ENCODE peak calls at places on chromosomes 3 and 15, in five cellular contexts. S is cardiac fibroblast, M is GM12865, J is small intestine, H is AG10803. U is an unnamed sample.

GRCh38 chr3:5195605-5196004 is 8.1 kb downstream of the EDEM1 start:
- DNase-seq in S (no peak), M (peak), J (no peak), H (peak), U (no peak)

GRCh38 chr3:190577225-190577624 is 63.3 kb downstream of the IL1RAP start:
- DNase-seq in H (no peak), S (no peak), M (no peak), J (no peak), U (no peak)

GRCh38 chr3:180624714-180625113 is 22.8 kb downstream of the TTC14 start:
- DNase-seq in J (no peak), S (no peak), M (peak), H (no peak), U (no peak)

GRCh38 chr3:82568776-82569338 is 807.4 kb upstream of the GBE1 start:
- DNase-seq in J (no peak), H (no peak), M (no peak), S (no peak), U (no peak)

GRCh38 chr3:73765878-73766564 is 141.3 kb upstream of the PDZRN3 start:
- DNase-seq in M (no peak), S (no peak), H (no peak), J (no peak), U (no peak)

GRCh38 chr3:197364410-197365071 is 66.1 kb upstream of the DLG1 start:
- DNase-seq in J (no peak), H (no peak), M (no peak), S (no peak), U (no peak)

GRCh38 chr15:72207576-72208085 is 10.0 kb upstream of the GRAMD2A start:
- DNase-seq in M (no peak), J (no peak), S (no peak), H (no peak), U (no peak)

GRCh38 chr15:43239732-43240491 is 19.1 kb upstream of the EPB42 start:
- DNase-seq in J (no peak), M (peak), S (no peak), H (no peak), U (no peak)

GRCh38 chr3:49724586-49724985 is 835 bp upstream of the GMPPB start:
- DNase-seq in S (no peak), J (peak), M (peak), H (no peak), U (no peak)

GRCh38 chr3:101940521-101940992 is 91.2 kb downstream of the NFKBIZ start:
- DNase-seq in S (peak), H (peak), M (no peak), J (no peak), U (no peak)

GRCh38 chr15:92603743-92604470 is 51.7 kb downstream of the FAM174B start:
- DNase-seq in M (no peak), H (peak), S (peak), J (no peak), U (no peak)

GRCh38 chr3:129005526-129006303 is 4.6 kb downstream of the EFCC1 start:
- DNase-seq in S (peak), H (peak), J (no peak), M (no peak), U (no peak)

GRCh38 chr3:119810018-119810435 is 28.1 kb downstream of the NR1I2 start:
- DNase-seq in H (peak), J (no peak), M (peak), S (peak), U (no peak)

GRCh38 chr15:84831028-84831427 is 13.9 kb downstream of the ALPK3 start:
- DNase-seq in M (no peak), S (no peak), J (no peak), H (no peak), U (no peak)

GRCh38 chr3:134476306-134476705 is 9.5 kb downstream of the ANAPC13 start:
- DNase-seq in H (no peak), M (no peak), J (no peak), S (no peak), U (no peak)

GRCh38 chr3:177037241-177037640 is 160.0 kb downstream of the TBL1XR1 start:
- DNase-seq in M (no peak), S (no peak), J (no peak), H (no peak), U (no peak)

GRCh38 chr15:85008474-85009260 is 27.0 kb downstream of the PDE8A start:
- DNase-seq in H (no peak), S (no peak), M (no peak), J (no peak), U (no peak)

GRCh38 chr3:177652556-177653290 is 455.4 kb upstream of the TBL1XR1 start:
- DNase-seq in J (no peak), S (peak), M (no peak), H (no peak), U (no peak)

GRCh38 chr3:186280737-186281136 is 81.3 kb downstream of the DGKG start:
- DNase-seq in S (no peak), H (no peak), J (no peak), M (no peak), U (no peak)

GRCh38 chr3:186413615-186414415 is 51.8 kb upstream of the DGKG start:
- DNase-seq in H (peak), J (peak), M (peak), S (peak), U (no peak)

GRCh38 chr3:53254190-53254809 is 1.5 kb downstream of the TKT start:
- DNase-seq in J (peak), M (no peak), H (no peak), S (no peak), U (no peak)

GRCh38 chr3:184505479-184505878 is 56.1 kb upstream of the EPHB3 start:
- DNase-seq in H (no peak), S (no peak), J (no peak), M (no peak), U (no peak)

GRCh38 chr15:35757323-35757722 is 211.4 kb upstream of the DPH6 start:
- DNase-seq in S (no peak), H (no peak), J (no peak), M (no peak), U (no peak)

GRCh38 chr3:74121761-74122160 is 492.7 kb downstream of the CNTN3 start:
- DNase-seq in M (no peak), S (no peak), J (no peak), H (no peak), U (no peak)

GRCh38 chr3:124115279-124115678 is 123.4 kb upstream of the ROPN1 start:
- DNase-seq in S (no peak), H (peak), M (peak), J (no peak), U (no peak)

GRCh38 chr3:52822363-52822762 is 8.1 kb downstream of the ITIH4 start:
- DNase-seq in S (no peak), M (no peak), J (no peak), H (no peak), U (no peak)

GRCh38 chr3:77530870-77531269 is 491.0 kb downstream of the ROBO2 start:
- DNase-seq in H (peak), S (no peak), M (no peak), J (no peak), U (no peak)

GRCh38 chr3:74532446-74532845 is 82.0 kb downstream of the CNTN3 start:
- DNase-seq in J (no peak), H (peak), M (no peak), S (peak), U (no peak)

GRCh38 chr3:182793663-182794454 is 555 bp downstream of the ATP11B start:
- DNase-seq in M (peak), J (peak), S (peak), H (peak), U (peak)

GRCh38 chr3:66904336-66904735 is 93.8 kb upstream of the KBTBD8 start:
- DNase-seq in J (no peak), M (no peak), S (no peak), H (no peak), U (no peak)

GRCh38 chr3:98449606-98450193 is 13.3 kb upstream of the OR5K1 start:
- DNase-seq in M (peak), H (no peak), J (no peak), S (no peak), U (no peak)

GRCh38 chr15:51080286-51080685 is 14.4 kb downstream of the TNFAIP8L3 start:
- DNase-seq in H (no peak), M (no peak), J (no peak), S (no peak), U (no peak)

GRCh38 chr15:77010312-77010686 is 15.4 kb downstream of the PSTPIP1 start:
- DNase-seq in S (no peak), H (no peak), M (no peak), J (no peak), U (no peak)

GRCh38 chr15:65867244-65867643 is 2.0 kb upstream of the RAB11A start:
- DNase-seq in J (no peak), M (no peak), S (no peak), H (no peak), U (no peak)

GRCh38 chr3:46109635-46110005 is 82.3 kb upstream of the XCR1 start:
- DNase-seq in M (no peak), H (no peak), S (no peak), J (no peak), U (no peak)

GRCh38 chr15:42133892-42134502 is 22.4 kb downstream of the PLA2G4F start:
- DNase-seq in J (peak), H (peak), M (peak), S (peak), U (peak)

GRCh38 chr3:169448501-169448900 is 215.0 kb downstream of the MECOM start:
- DNase-seq in J (no peak), M (no peak), H (no peak), S (no peak), U (no peak)

GRCh38 chr15:58463815-58464697 is 32.3 kb downstream of the LIPC start:
- DNase-seq in M (peak), J (no peak), H (no peak), S (no peak), U (no peak)

GRCh38 chr15:58465866-58466517 is 34.2 kb downstream of the LIPC start:
- DNase-seq in H (peak), S (no peak), J (no peak), M (peak), U (no peak)

GRCh38 chr15:58466566-58466965 is 34.8 kb downstream of the LIPC start:
- DNase-seq in S (no peak), J (no peak), H (no peak), M (no peak), U (no peak)

GRCh38 chr15:58462973-58463663 is 31.3 kb downstream of the LIPC start:
- DNase-seq in S (no peak), M (no peak), H (no peak), J (no peak), U (no peak)

GRCh38 chr15:58465070-58465469 is 33.3 kb downstream of the LIPC start:
- DNase-seq in H (no peak), M (no peak), J (no peak), S (no peak), U (no peak)
- H3K4me3 ChIP-seq in H (no peak), M (no peak), J (no peak), S (no peak), U (no peak)

DNA sequence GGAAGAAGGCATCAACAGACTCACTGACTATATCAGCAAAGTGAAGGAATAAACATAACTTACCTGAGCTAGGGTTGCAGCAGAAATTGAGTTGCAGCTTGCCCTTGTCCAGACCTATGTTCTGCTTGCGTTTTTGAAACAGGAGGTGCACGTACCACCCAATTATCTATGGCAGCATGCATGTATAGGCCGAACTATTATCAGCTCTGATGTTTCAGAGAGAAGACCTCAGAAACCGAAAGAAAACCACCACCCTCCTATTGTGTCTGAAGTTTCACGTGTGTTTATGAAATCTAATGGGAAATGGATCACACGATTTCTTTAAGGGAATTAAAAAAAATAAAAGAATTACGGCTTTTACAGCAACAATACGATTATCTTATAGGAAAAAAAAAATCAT is 17.8 kb downstream of the LMOD3 start:
- DNase-seq in M (no peak), J (no peak), H (no peak), S (no peak), U (no peak)
- H3K4me3 ChIP-seq in M (no peak), J (no peak), H (no peak), S (no peak), U (no peak)

DNA sequence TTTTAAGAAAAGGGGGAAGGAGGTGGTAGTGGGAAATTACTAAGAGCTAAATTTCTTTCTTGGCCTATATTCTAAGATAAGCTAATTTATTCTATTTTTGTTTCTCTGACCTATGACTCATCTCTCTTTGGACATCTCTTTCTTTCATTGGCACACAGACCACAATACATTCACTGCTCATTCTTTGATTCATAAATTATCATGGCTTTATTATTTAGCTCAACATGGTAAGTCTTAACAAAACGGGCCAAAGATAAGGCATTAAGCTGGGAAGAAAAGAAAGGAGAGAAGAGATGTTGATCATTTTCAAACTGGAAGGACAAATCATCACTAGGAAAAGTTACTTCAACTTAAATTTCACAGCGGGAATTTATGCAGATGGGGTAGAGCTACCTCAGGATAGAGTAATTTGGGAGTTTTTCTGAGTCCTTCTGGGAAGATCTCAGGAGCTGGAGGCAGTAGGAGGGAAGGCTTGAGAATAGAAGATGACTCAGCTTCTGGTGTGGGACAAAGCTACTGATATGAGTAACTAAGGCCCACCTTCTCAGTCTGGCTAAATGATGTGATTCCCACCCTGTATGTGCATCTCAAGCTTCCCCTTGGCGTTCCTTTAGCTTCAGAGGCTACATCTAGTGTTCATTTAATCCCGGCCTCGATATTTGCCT is 7.5 kb upstream of the ALCAM start:
- DNase-seq in S (peak), H (peak), M (no peak), J (no peak), U (no peak)
- H3K4me3 ChIP-seq in S (no peak), H (no peak), M (no peak), J (no peak), U (no peak)

DNA sequence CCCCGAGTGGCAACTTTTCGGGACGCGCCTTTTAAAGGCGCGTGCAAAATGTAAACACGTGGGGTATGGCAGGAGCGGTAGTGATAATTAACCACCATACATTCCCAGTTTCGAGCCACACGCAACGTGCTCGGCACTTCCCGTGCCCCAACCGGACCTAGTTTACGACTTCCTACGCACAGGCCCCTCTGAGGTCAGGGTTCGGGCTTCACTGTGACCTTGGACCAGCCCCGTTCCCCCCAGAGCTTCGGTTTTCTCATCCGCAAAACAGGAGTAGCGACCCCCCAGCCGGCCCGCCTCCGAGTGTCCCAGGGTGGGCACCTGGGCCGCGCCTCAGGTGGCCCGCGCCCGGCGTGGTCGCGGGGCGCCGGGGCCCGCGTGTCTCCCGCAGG is 451 bp downstream of the CHCHD4 start:
- DNase-seq in S (peak), H (peak), M (peak), J (peak), U (no peak)
- H3K4me3 ChIP-seq in S (peak), H (peak), M (peak), J (peak), U (peak)

DNA sequence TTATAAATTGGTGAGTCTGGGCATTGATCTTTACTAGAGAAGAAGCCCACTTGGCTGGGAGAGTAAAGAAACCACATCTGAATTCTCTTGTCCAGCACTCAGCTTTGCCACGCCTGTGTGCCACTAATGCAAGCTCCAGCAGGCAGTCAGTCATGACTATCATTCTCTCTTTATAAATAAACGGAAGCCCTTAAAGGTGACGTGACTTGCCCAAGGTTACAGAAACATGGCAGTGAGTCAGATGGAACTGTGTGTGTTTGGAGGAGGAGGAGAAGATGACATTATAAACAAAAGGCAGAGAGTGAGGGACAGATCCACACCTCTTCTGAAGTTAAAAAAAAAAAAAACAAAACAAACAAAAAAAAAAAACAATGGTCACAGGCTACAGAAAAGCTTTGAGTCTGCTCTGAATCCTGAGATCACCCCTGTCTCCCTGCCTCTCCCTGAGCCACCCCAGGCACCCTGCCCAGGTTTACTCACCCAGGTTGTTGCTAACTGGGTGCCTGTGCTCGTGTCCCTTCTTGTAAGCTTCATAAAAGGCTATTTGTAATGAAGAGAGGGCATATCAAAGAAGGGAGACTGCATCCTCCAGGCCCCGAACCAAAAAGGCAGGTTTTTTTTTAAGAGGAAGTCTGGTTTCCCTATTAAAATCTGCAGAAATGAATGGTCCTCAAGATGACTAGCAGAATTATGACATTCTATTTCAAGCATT is 119.7 kb upstream of the PHLDB2 start:
- DNase-seq in H (peak), M (no peak), J (no peak), S (peak), U (no peak)
- H3K4me3 ChIP-seq in H (no peak), M (no peak), J (no peak), S (no peak), U (no peak)

GRCh38 chr3:131880948-131881347 is 153.9 kb downstream of the CPNE4 start:
- DNase-seq in S (no peak), H (no peak), M (no peak), J (no peak), U (no peak)

GRCh38 chr3:131883711-131884407 is 151.0 kb downstream of the CPNE4 start:
- DNase-seq in M (no peak), J (no peak), S (no peak), H (no peak), U (no peak)

GRCh38 chr3:131883086-131883485 is 151.7 kb downstream of the CPNE4 start:
- DNase-seq in H (no peak), S (no peak), M (no peak), J (no peak), U (no peak)

DNA sequence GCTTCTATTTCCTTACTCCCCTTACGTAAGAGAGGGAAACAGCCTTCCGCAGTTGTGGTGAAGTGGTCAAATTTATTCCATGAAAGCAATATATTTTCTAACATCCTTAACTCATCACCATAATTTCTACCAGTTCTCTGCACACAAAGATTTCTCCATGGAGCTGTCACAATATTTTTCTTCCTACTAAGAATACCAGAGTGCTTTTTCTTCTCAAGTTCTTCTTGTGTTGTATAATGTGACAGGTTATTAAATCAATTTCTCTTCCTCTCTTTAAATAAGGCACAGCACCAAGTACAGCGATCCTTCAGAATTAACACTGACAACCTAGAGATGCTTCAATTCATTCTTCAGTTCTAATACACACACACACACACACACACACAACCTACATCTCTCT is 153.0 kb downstream of the CPNE4 start:
- DNase-seq in S (no peak), H (no peak), J (no peak), M (no peak), U (no peak)
- H3K4me3 ChIP-seq in S (no peak), H (no peak), J (no peak), M (no peak), U (no peak)

DNA sequence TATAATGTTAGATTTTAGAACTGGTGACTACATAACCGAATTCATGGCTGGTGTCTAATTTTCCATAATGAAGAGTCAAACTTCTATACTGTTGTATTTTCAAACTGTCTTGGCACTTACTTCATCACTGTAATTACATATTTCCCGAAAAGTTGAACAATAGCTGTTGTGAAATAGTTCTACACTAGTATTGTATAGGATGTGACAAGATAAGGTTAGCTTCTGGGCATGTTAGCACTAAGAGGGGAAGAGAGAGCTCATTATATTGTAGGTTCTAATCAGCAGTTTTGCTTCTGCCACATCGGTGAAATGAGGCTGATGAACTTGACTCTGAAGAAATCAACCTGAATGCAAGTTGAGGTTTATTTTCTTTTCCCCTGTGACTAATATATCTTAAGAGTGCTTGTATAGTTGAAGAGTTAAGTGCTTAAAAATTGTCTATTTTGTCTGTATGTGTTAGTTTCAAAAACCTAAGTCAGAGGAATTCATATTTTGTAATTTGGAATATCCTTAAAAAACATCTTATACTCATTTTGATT is 8.9 kb downstream of the GYG1 start:
- DNase-seq in M (no peak), J (no peak), S (peak), H (no peak), U (no peak)
- H3K4me3 ChIP-seq in M (no peak), J (no peak), S (no peak), H (no peak), U (no peak)